ENCODE peak calls at places on chromosome 14, in nine cellular contexts. C is NCI-H2081, Y is iPS-NIHi11, I is astrocyte of the spinal cord, W is DMS79 treated with DMSO at 0.1 percent for 48 hours, P is AG08395, B is endothelial cell, L is NCI-H1092 treated with DMSO at 0.1 percent for 48 hours, A is NAMALWA. U is an unnamed sample.

GRCh38 chr14:105622329-105622955 is 96.1 kb downstream of the TMEM121 start:
- DNase-seq in L (no peak), P (no peak), A (no peak), C (no peak), W (no peak), Y (no peak), I (no peak), B (no peak), U (no peak)

GRCh38 chr14:77603654-77604270 is 12.7 kb downstream of the SPTLC2 start:
- DNase-seq in C (no peak), Y (no peak), B (no peak), P (peak; percentile 21), W (no peak), L (no peak), I (no peak), A (no peak), U (no peak)

GRCh38 chr14:54148251-54148650 is 191.6 kb upstream of the BMP4 start:
- DNase-seq in W (no peak), B (no peak), P (no peak), C (no peak), Y (no peak), I (no peak), L (no peak), A (no peak), U (no peak)

GRCh38 chr14:64983439-64984310 is 3.0 kb upstream of the FNTB start:
- DNase-seq in Y (peak; percentile 63), A (peak; percentile 60), W (peak; percentile 76), I (peak; percentile 72), P (peak; percentile 51), L (peak; percentile 28), C (peak; percentile 39), B (no peak), U (no peak)

GRCh38 chr14:103552011-103552797 is 10.3 kb downstream of the BAG5 start:
- DNase-seq in C (no peak), P (peak; percentile 79), L (no peak), A (no peak), B (no peak), Y (no peak), W (no peak), I (peak; percentile 47), U (no peak)

GRCh38 chr14:93984070-93984469 is 7.7 kb upstream of the ASB2 start:
- DNase-seq in W (no peak), L (no peak), A (no peak), P (peak; percentile 57), C (no peak), B (no peak), Y (peak; percentile 65), I (no peak), U (no peak)

GRCh38 chr14:89702151-89702936 is 252.2 kb downstream of the EFCAB11 start:
- DNase-seq in P (peak; percentile 55), L (peak; percentile 78), A (no peak), Y (no peak), B (no peak), I (peak; percentile 54), C (no peak), W (peak; percentile 88), U (no peak)

GRCh38 chr14:34128665-34129064 is 177.8 kb upstream of the EGLN3 start:
- DNase-seq in L (no peak), A (no peak), W (no peak), B (no peak), Y (no peak), P (no peak), I (no peak), C (no peak), U (no peak)

GRCh38 chr14:23513005-23513412 is 38.6 kb downstream of the ZFHX2 start:
- DNase-seq in Y (no peak), P (no peak), I (no peak), A (no peak), B (no peak), W (peak; percentile 93), C (peak; percentile 22), L (peak; percentile 90), U (no peak)

GRCh38 chr14:37588956-37589737 is 5.9 kb downstream of the FOXA1 start:
- DNase-seq in Y (no peak), L (peak; percentile 90), A (no peak), I (no peak), B (no peak), P (no peak), W (peak; percentile 80), C (peak; percentile 23), U (no peak)

GRCh38 chr14:58488550-58488949 is 61.0 kb downstream of the KIAA0586 start:
- DNase-seq in W (no peak), B (peak; percentile 14), A (no peak), Y (no peak), L (no peak), P (peak; percentile 15), I (peak; percentile 48), C (no peak), U (no peak)

GRCh38 chr14:89429206-89430091 is 12.4 kb upstream of the FOXN3 start:
- DNase-seq in A (peak; percentile 36), B (no peak), C (no peak), Y (no peak), W (peak; percentile 85), I (peak; percentile 48), P (no peak), L (peak; percentile 54), U (no peak)

GRCh38 chr14:93830753-93831461 is 42.6 kb upstream of the PRIMA1 start:
- DNase-seq in P (no peak), I (no peak), B (no peak), A (no peak), C (no peak), W (no peak), Y (no peak), L (no peak), U (no peak)

GRCh38 chr14:96725232-96725631 is 72.0 kb upstream of the VRK1 start:
- DNase-seq in A (no peak), W (no peak), I (no peak), B (no peak), Y (no peak), L (no peak), C (no peak), P (no peak), U (no peak)

GRCh38 chr14:60087664-60088063 is 4.1 kb upstream of the PCNX4 start:
- DNase-seq in I (no peak), Y (no peak), P (no peak), L (no peak), B (no peak), W (peak; percentile 50), C (no peak), A (no peak), U (no peak)

GRCh38 chr14:75968461-75968860 is 13.3 kb downstream of the TGFB3 start:
- DNase-seq in I (no peak), Y (no peak), B (no peak), P (peak; percentile 18), A (no peak), C (no peak), W (no peak), L (no peak), U (no peak)

GRCh38 chr14:35287481-35288013 is 4.6 kb upstream of the PSMA6 start:
- DNase-seq in B (no peak), Y (no peak), W (no peak), P (no peak), A (no peak), L (no peak), C (no peak), I (no peak), U (no peak)

GRCh38 chr14:95562892-95563685 is 28.2 kb downstream of the GLRX5 start:
- DNase-seq in L (no peak), W (no peak), I (peak; percentile 14), P (peak; percentile 9), B (no peak), Y (no peak), A (no peak), C (no peak), U (no peak)

GRCh38 chr14:38835874-38836273 is 267.2 kb downstream of the SEC23A start:
- DNase-seq in B (no peak), C (no peak), L (no peak), A (no peak), I (no peak), P (no peak), W (no peak), Y (no peak), U (no peak)

GRCh38 chr14:93592786-93593185 is 162.0 kb downstream of the UNC79 start:
- DNase-seq in A (no peak), W (no peak), P (no peak), L (no peak), C (no peak), Y (no peak), B (no peak), I (no peak), U (no peak)

GRCh38 chr14:80390911-80391310 is 179.6 kb upstream of the DIO2 start:
- DNase-seq in A (no peak), L (no peak), I (peak; percentile 71), Y (peak; percentile 19), W (no peak), B (no peak), P (peak; percentile 18), C (no peak), U (no peak)

GRCh38 chr14:104320611-104321086 is 182.3 kb downstream of the KIF26A start:
- DNase-seq in C (no peak), L (no peak), P (no peak), B (peak; percentile 2), I (no peak), Y (no peak), W (no peak), A (no peak), U (no peak)

U was measured in activated gamma-delta T cell.